ENCODE peak calls at places on chromosomes 13 and 19, in eight cellular contexts. One of them, this sample, is unnamed.

GRCh38 chr19:17753976-17754375 is 2.7 kb downstream of the FCHO1 start:
- DNase-seq in left ventricle myocardium inferior: no peak
- DNase-seq in activated CD4-positive, alpha-beta T cell treated with anti-CD3 and anti-CD28 coated beads, Interleukin-2, amount 10 ng/mL, durations not matched to agents 7 days and 5 days: no peak
- DNase-seq in RWPE1: no peak
- DNase-seq in stimulated activated CD8-positive, alpha-beta memory T cell treated with anti-CD3 and anti-CD28 coated beads, Interleukin-2, amount 100 ng/mL, for 1 hour: no peak
- DNase-seq in NCI-H2171 treated with DMSO at 0.1 percent for 48 hours: no peak
- DNase-seq in ecto neural progenitor cell: peak; percentile 52
- DNase-seq in GOT3: no peak
- DNase-seq in this sample: peak; percentile 38

GRCh38 chr19:6894313-6894712 is 6.9 kb downstream of the ADGRE1 start:
- DNase-seq in left ventricle myocardium inferior: no peak
- DNase-seq in activated CD4-positive, alpha-beta T cell treated with anti-CD3 and anti-CD28 coated beads, Interleukin-2, amount 10 ng/mL, durations not matched to agents 7 days and 5 days: no peak
- DNase-seq in RWPE1: no peak
- DNase-seq in stimulated activated CD8-positive, alpha-beta memory T cell treated with anti-CD3 and anti-CD28 coated beads, Interleukin-2, amount 100 ng/mL, for 1 hour: no peak
- DNase-seq in NCI-H2171 treated with DMSO at 0.1 percent for 48 hours: no peak
- DNase-seq in ecto neural progenitor cell: no peak
- DNase-seq in GOT3: no peak
- DNase-seq in this sample: no peak

GRCh38 chr13:75946746-75947397 is 310.7 kb downstream of the LMO7 start:
- DNase-seq in left ventricle myocardium inferior: no peak
- DNase-seq in activated CD4-positive, alpha-beta T cell treated with anti-CD3 and anti-CD28 coated beads, Interleukin-2, amount 10 ng/mL, durations not matched to agents 7 days and 5 days: no peak
- DNase-seq in RWPE1: no peak
- DNase-seq in stimulated activated CD8-positive, alpha-beta memory T cell treated with anti-CD3 and anti-CD28 coated beads, Interleukin-2, amount 100 ng/mL, for 1 hour: no peak
- DNase-seq in NCI-H2171 treated with DMSO at 0.1 percent for 48 hours: peak; percentile 96
- DNase-seq in ecto neural progenitor cell: no peak
- DNase-seq in GOT3: no peak
- DNase-seq in this sample: no peak

GRCh38 chr19:48123907-48124675 is 13.5 kb upstream of the PLA2G4C start:
- DNase-seq in left ventricle myocardium inferior: no peak
- DNase-seq in activated CD4-positive, alpha-beta T cell treated with anti-CD3 and anti-CD28 coated beads, Interleukin-2, amount 10 ng/mL, durations not matched to agents 7 days and 5 days: no peak
- DNase-seq in RWPE1: peak; percentile 69
- DNase-seq in stimulated activated CD8-positive, alpha-beta memory T cell treated with anti-CD3 and anti-CD28 coated beads, Interleukin-2, amount 100 ng/mL, for 1 hour: no peak
- DNase-seq in NCI-H2171 treated with DMSO at 0.1 percent for 48 hours: no peak
- DNase-seq in ecto neural progenitor cell: no peak
- DNase-seq in GOT3: no peak
- DNase-seq in this sample: no peak

GRCh38 chr19:16330368-16330801 is 5.8 kb downstream of the KLF2 start:
- DNase-seq in left ventricle myocardium inferior: peak; percentile 63
- DNase-seq in activated CD4-positive, alpha-beta T cell treated with anti-CD3 and anti-CD28 coated beads, Interleukin-2, amount 10 ng/mL, durations not matched to agents 7 days and 5 days: peak; percentile 94
- DNase-seq in RWPE1: peak; percentile 96
- DNase-seq in stimulated activated CD8-positive, alpha-beta memory T cell treated with anti-CD3 and anti-CD28 coated beads, Interleukin-2, amount 100 ng/mL, for 1 hour: peak; percentile 89
- DNase-seq in NCI-H2171 treated with DMSO at 0.1 percent for 48 hours: no peak
- DNase-seq in ecto neural progenitor cell: no peak
- DNase-seq in GOT3: no peak
- DNase-seq in this sample: peak; percentile 67

GRCh38 chr13:113041821-113042335 is 63.7 kb upstream of the F7 start:
- DNase-seq in left ventricle myocardium inferior: no peak
- DNase-seq in activated CD4-positive, alpha-beta T cell treated with anti-CD3 and anti-CD28 coated beads, Interleukin-2, amount 10 ng/mL, durations not matched to agents 7 days and 5 days: no peak
- DNase-seq in RWPE1: no peak
- DNase-seq in stimulated activated CD8-positive, alpha-beta memory T cell treated with anti-CD3 and anti-CD28 coated beads, Interleukin-2, amount 100 ng/mL, for 1 hour: no peak
- DNase-seq in NCI-H2171 treated with DMSO at 0.1 percent for 48 hours: no peak
- DNase-seq in ecto neural progenitor cell: no peak
- DNase-seq in GOT3: no peak
- DNase-seq in this sample: no peak

GRCh38 chr13:36395280-36395679 is 37.0 kb upstream of the CCNA1 start:
- DNase-seq in left ventricle myocardium inferior: no peak
- DNase-seq in activated CD4-positive, alpha-beta T cell treated with anti-CD3 and anti-CD28 coated beads, Interleukin-2, amount 10 ng/mL, durations not matched to agents 7 days and 5 days: no peak
- DNase-seq in RWPE1: peak; percentile 60
- DNase-seq in stimulated activated CD8-positive, alpha-beta memory T cell treated with anti-CD3 and anti-CD28 coated beads, Interleukin-2, amount 100 ng/mL, for 1 hour: no peak
- DNase-seq in NCI-H2171 treated with DMSO at 0.1 percent for 48 hours: no peak
- DNase-seq in ecto neural progenitor cell: no peak
- DNase-seq in GOT3: no peak
- DNase-seq in this sample: no peak

GRCh38 chr19:15288146-15288963 is 44.0 kb downstream of the BRD4 start:
- DNase-seq in left ventricle myocardium inferior: no peak
- DNase-seq in activated CD4-positive, alpha-beta T cell treated with anti-CD3 and anti-CD28 coated beads, Interleukin-2, amount 10 ng/mL, durations not matched to agents 7 days and 5 days: peak; percentile 14
- DNase-seq in RWPE1: no peak
- DNase-seq in stimulated activated CD8-positive, alpha-beta memory T cell treated with anti-CD3 and anti-CD28 coated beads, Interleukin-2, amount 100 ng/mL, for 1 hour: no peak
- DNase-seq in NCI-H2171 treated with DMSO at 0.1 percent for 48 hours: peak; percentile 82
- DNase-seq in ecto neural progenitor cell: no peak
- DNase-seq in GOT3: no peak
- DNase-seq in this sample: peak; percentile 74

GRCh38 chr13:43698743-43699142 is 88.0 kb downstream of the ENOX1 start:
- DNase-seq in left ventricle myocardium inferior: no peak
- DNase-seq in activated CD4-positive, alpha-beta T cell treated with anti-CD3 and anti-CD28 coated beads, Interleukin-2, amount 10 ng/mL, durations not matched to agents 7 days and 5 days: no peak
- DNase-seq in RWPE1: no peak
- DNase-seq in stimulated activated CD8-positive, alpha-beta memory T cell treated with anti-CD3 and anti-CD28 coated beads, Interleukin-2, amount 100 ng/mL, for 1 hour: no peak
- DNase-seq in NCI-H2171 treated with DMSO at 0.1 percent for 48 hours: no peak
- DNase-seq in ecto neural progenitor cell: no peak
- DNase-seq in GOT3: no peak
- DNase-seq in this sample: no peak